ENCODE peak calls at places on chromosomes 6 and 20, in seven cellular contexts. B, M, X, Q, G, A and S are unnamed samples.

GRCh38 chr20:46142124-46142523 is 24.0 kb downstream of the CD40 start:
- DNase-seq in B (no peak), M (no peak), X (no peak), Q (no peak), G (no peak), A (no peak), S (no peak)

GRCh38 chr6:147390909-147391536 is 117.5 kb upstream of the SAMD5 start:
- DNase-seq in B (no peak), M (peak), X (no peak), Q (no peak), G (no peak), A (no peak), S (no peak)

GRCh38 chr6:99661870-99662269 is 55.2 kb downstream of the PRDM13 start:
- DNase-seq in B (no peak), M (no peak), X (no peak), Q (no peak), G (no peak), A (no peak), S (no peak)

GRCh38 chr20:50450961-50451752 is 59.0 kb upstream of the PTPN1 start:
- DNase-seq in B (no peak), M (no peak), X (no peak), Q (peak), G (no peak), A (no peak), S (peak)

GRCh38 chr6:163398796-163399195 is 15.7 kb upstream of the QKI start:
- DNase-seq in B (no peak), M (no peak), X (no peak), Q (peak), G (no peak), A (no peak), S (no peak)

GRCh38 chr6:37783025-37783825 is 36.3 kb upstream of the ZFAND3 start:
- DNase-seq in B (no peak), M (no peak), X (no peak), Q (no peak), G (peak), A (no peak), S (peak)

GRCh38 chr6:73704260-73704659 is 8.3 kb downstream of the CD109 start:
- DNase-seq in B (peak), M (peak), X (no peak), Q (no peak), G (no peak), A (no peak), S (no peak)

GRCh38 chr6:23175391-23175790 is 606.0 kb downstream of the HDGFL1 start:
- DNase-seq in B (no peak), M (no peak), X (no peak), Q (no peak), G (no peak), A (no peak), S (no peak)

GRCh38 chr6:45663181-45664180 is 285.7 kb upstream of the SUPT3H start:
- DNase-seq in B (peak), M (no peak), X (no peak), Q (no peak), G (no peak), A (peak), S (peak)

GRCh38 chr6:90997076-90997475 is 410.2 kb upstream of the MAP3K7 start:
- DNase-seq in B (no peak), M (no peak), X (no peak), Q (no peak), G (no peak), A (no peak), S (no peak)

GRCh38 chr20:34426026-34426425 is 63.0 kb downstream of the ITCH start:
- DNase-seq in B (no peak), M (no peak), X (no peak), Q (no peak), G (no peak), A (no peak), S (no peak)

GRCh38 chr6:107272246-107272645 is 156.9 kb upstream of the BEND3 start:
- DNase-seq in B (no peak), M (no peak), X (no peak), Q (no peak), G (no peak), A (no peak), S (no peak)

GRCh38 chr20:21175433-21175832 is 49.6 kb downstream of the KIZ start:
- DNase-seq in B (no peak), M (no peak), X (no peak), Q (no peak), G (no peak), A (no peak), S (no peak)

GRCh38 chr20:29408034-29408695 is 1849.3 kb upstream of the DEFB115 start:
- DNase-seq in B (peak), M (no peak), X (no peak), Q (no peak), G (no peak), A (no peak), S (no peak)

GRCh38 chr20:24199493-24199892 is 210.9 kb upstream of the GGTLC1 start:
- DNase-seq in B (no peak), M (no peak), X (no peak), Q (no peak), G (no peak), A (no peak), S (no peak)

GRCh38 chr6:47207261-47207660 is 102.4 kb downstream of the TNFRSF21 start:
- DNase-seq in B (no peak), M (no peak), X (no peak), Q (no peak), G (no peak), A (no peak), S (no peak)

GRCh38 chr6:155187994-155188706 is 75.7 kb upstream of the CLDN20 start:
- DNase-seq in B (no peak), M (no peak), X (no peak), Q (no peak), G (no peak), A (no peak), S (no peak)

GRCh38 chr6:148565321-148565926 is 181.4 kb upstream of the UST start:
- DNase-seq in B (no peak), M (no peak), X (no peak), Q (no peak), G (no peak), A (no peak), S (no peak)

GRCh38 chr6:151916680-151917164 is 109.2 kb downstream of the ESR1 start:
- DNase-seq in B (peak), M (no peak), X (no peak), Q (no peak), G (no peak), A (no peak), S (no peak)

GRCh38 chr6:163187606-163188005 is 226.9 kb upstream of the QKI start:
- DNase-seq in B (no peak), M (no peak), X (no peak), Q (no peak), G (no peak), A (no peak), S (no peak)

GRCh38 chr6:100475554-100476325 is 11.0 kb upstream of the SIM1 start:
- DNase-seq in B (no peak), M (no peak), X (no peak), Q (no peak), G (no peak), A (no peak), S (no peak)

GRCh38 chr20:46307999-46308257 is 370 bp downstream of the CDH22 start:
- DNase-seq in B (no peak), M (no peak), X (no peak), Q (no peak), G (no peak), A (no peak), S (no peak)

GRCh38 chr6:112691289-112691688 is 344.2 kb downstream of the RFPL4B start:
- DNase-seq in B (peak), M (peak), X (no peak), Q (no peak), G (no peak), A (no peak), S (peak)

GRCh38 chr6:85756982-85757381 is 114.3 kb upstream of the SYNCRIP start:
- DNase-seq in B (no peak), M (peak), X (no peak), Q (no peak), G (no peak), A (no peak), S (no peak)